ENCODE peak calls at places on chromosome 4, in nine cellular contexts. B, W, T, A, E, H, V, I and G are unnamed samples.

GRCh38 chr4:41363384-41363981 is 106.8 kb downstream of the UCHL1 start:
- DNase-seq in B (no peak), E (peak), I (no peak), T (peak), V (no peak), W (peak), A (no peak), H (no peak), G (peak)

GRCh38 chr4:26993541-26993940 is 132.9 kb downstream of the STIM2 start:
- DNase-seq in A (no peak), V (no peak), H (no peak), E (no peak), I (no peak), T (no peak), W (no peak), B (no peak), G (no peak)

GRCh38 chr4:7201351-7202305 is 9.3 kb downstream of the SORCS2 start:
- DNase-seq in V (no peak), I (no peak), W (no peak), T (no peak), A (no peak), H (no peak), E (no peak), B (no peak), G (no peak)

GRCh38 chr4:99383833-99384392 is 31.4 kb upstream of the ADH1C start:
- DNase-seq in B (no peak), E (no peak), W (no peak), A (no peak), I (no peak), H (no peak), V (no peak), T (peak), G (no peak)

GRCh38 chr4:134024251-134024650 is 177.3 kb downstream of the PABPC4L start:
- DNase-seq in A (no peak), W (peak), E (peak), B (no peak), I (no peak), H (no peak), T (no peak), V (no peak), G (no peak)

GRCh38 chr4:2489081-2489805 is 20.3 kb downstream of the RNF4 start:
- DNase-seq in E (no peak), T (no peak), V (no peak), W (no peak), I (no peak), A (no peak), B (no peak), H (no peak), G (no peak)

GRCh38 chr4:66062044-66062443 is 391.8 kb upstream of the EPHA5 start:
- DNase-seq in I (no peak), H (no peak), E (no peak), A (no peak), B (no peak), T (no peak), V (no peak), W (no peak), G (no peak)

GRCh38 chr4:110124721-110125120 is 73.7 kb downstream of the ELOVL6 start:
- DNase-seq in W (no peak), H (no peak), I (no peak), B (no peak), A (no peak), T (no peak), V (no peak), E (no peak), G (no peak)

GRCh38 chr4:186676531-186677158 is 47.0 kb downstream of the FAT1 start:
- DNase-seq in W (no peak), I (no peak), E (no peak), V (no peak), H (no peak), T (peak), A (no peak), B (no peak), G (no peak)

GRCh38 chr4:20684852-20685763 is 15.2 kb upstream of the PACRGL start:
- DNase-seq in H (no peak), A (no peak), V (no peak), I (no peak), B (no peak), E (peak), T (peak), W (peak), G (peak)

GRCh38 chr4:85823295-85823694 is 348.3 kb downstream of the ARHGAP24 start:
- DNase-seq in A (no peak), B (peak), W (no peak), E (no peak), T (peak), H (no peak), I (no peak), V (no peak), G (no peak)